ENCODE peak calls at places on chromosomes 11 and 22, in eight cellular contexts. M is spleen, S is NCI-H2029 treated with DMSO at 0.1 percent for 48 hours, B is activated T-helper 1 cell treated with Interleukin-2 at 50 U/mL for 16 hours, Y is SHP77 treated with DMSO at 0.1 percent for 48 hours, W is GM13976, H is RPMI7951, Z is astrocyte of the cerebellum. T is an unnamed sample.

GRCh38 chr22:25076281-25076680 is 123.4 kb upstream of the CRYBB3 start:
- DNase-seq in S (no peak), W (no peak), Y (no peak), H (no peak), M (no peak), B (no peak), Z (no peak), T (no peak)

GRCh38 chr11:94740975-94741707 is 27.0 kb upstream of the AMOTL1 start:
- DNase-seq in B (no peak), Z (no peak), S (peak; percentile 53), M (no peak), W (peak; percentile 47), Y (peak; percentile 13), H (peak; percentile 80), T (no peak)

GRCh38 chr11:103792981-103793468 is 243.4 kb upstream of the DDI1 start:
- DNase-seq in W (no peak), M (no peak), S (no peak), Y (no peak), H (no peak), B (no peak), Z (no peak), T (no peak)

GRCh38 chr11:63611395-63611747 is 2.9 kb downstream of the PLAAT3 start:
- DNase-seq in Z (no peak), H (no peak), Y (no peak), W (no peak), M (no peak), B (no peak), S (no peak), T (no peak)

GRCh38 chr11:119683783-119684182 is 45.2 kb downstream of the NECTIN1 start:
- DNase-seq in B (no peak), Z (no peak), S (no peak), W (no peak), M (no peak), Y (no peak), H (no peak), T (no peak)

GRCh38 chr11:66082936-66083698 is 13.0 kb downstream of the PACS1 start:
- DNase-seq in B (no peak), Y (peak; percentile 55), Z (no peak), W (no peak), H (peak; percentile 33), M (no peak), S (peak; percentile 92), T (no peak)

GRCh38 chr22:30038219-30038618 is 42.0 kb upstream of the HORMAD2 start:
- DNase-seq in B (no peak), Z (no peak), S (no peak), Y (no peak), M (no peak), H (no peak), W (no peak), T (no peak)

GRCh38 chr11:3837793-3838192 is 3.0 kb downstream of the RHOG start:
- DNase-seq in W (peak; percentile 60), B (no peak), Y (no peak), S (no peak), Z (no peak), M (peak; percentile 83), H (no peak), T (no peak)

GRCh38 chr11:38756537-38756936 is 2158.5 kb upstream of the RAG2 start:
- DNase-seq in B (no peak), W (no peak), Z (no peak), S (no peak), Y (no peak), M (no peak), H (no peak), T (no peak)

GRCh38 chr11:68338041-68338800 is 25.8 kb downstream of the LRP5 start:
- DNase-seq in H (no peak), W (no peak), S (no peak), B (no peak), Y (no peak), Z (no peak), M (no peak), T (no peak)

GRCh38 chr22:26068571-26068970 is 100.7 kb upstream of the SEZ6L start:
- DNase-seq in W (no peak), Y (no peak), H (peak; percentile 22), S (no peak), Z (no peak), M (no peak), B (no peak), T (no peak)

GRCh38 chr22:32130464-32130863 is 28.6 kb downstream of the C22orf42 start:
- DNase-seq in H (no peak), W (no peak), Z (no peak), S (no peak), Y (no peak), B (no peak), M (no peak), T (no peak)

GRCh38 chr11:119852741-119853140 is 123.7 kb upstream of the NECTIN1 start:
- DNase-seq in S (no peak), M (no peak), Y (no peak), H (peak; percentile 28), W (no peak), B (no peak), Z (no peak), T (no peak)